ENCODE peak calls at places on chromosomes 3 and 15, in six cellular contexts. One of them, this sample, is unnamed.

GRCh38 chr15:101303408-101303807 is 8.4 kb upstream of the SNRPA1 start:
- DNase-seq in HCEC 1CT: no peak
- DNase-seq in choroid plexus epithelial cell: no peak
- DNase-seq in AML-193: no peak
- DNase-seq in H54: no peak
- DNase-seq in activated T-cell treated with anti-CD3 and anti-CD28 coated beads, Interleukin-2, amount 50 U/mL, for 72 hours: no peak
- DNase-seq in this sample: no peak

GRCh38 chr3:117473981-117474563 is 764.5 kb downstream of the TUSC7 start:
- DNase-seq in HCEC 1CT: no peak
- DNase-seq in choroid plexus epithelial cell: no peak
- DNase-seq in AML-193: no peak
- DNase-seq in H54: no peak
- DNase-seq in activated T-cell treated with anti-CD3 and anti-CD28 coated beads, Interleukin-2, amount 50 U/mL, for 72 hours: no peak
- DNase-seq in this sample: no peak

GRCh38 chr3:168155207-168155785 is 59.6 kb upstream of the GOLIM4 start:
- DNase-seq in HCEC 1CT: no peak
- DNase-seq in choroid plexus epithelial cell: no peak
- DNase-seq in AML-193: no peak
- DNase-seq in H54: no peak
- DNase-seq in activated T-cell treated with anti-CD3 and anti-CD28 coated beads, Interleukin-2, amount 50 U/mL, for 72 hours: no peak
- DNase-seq in this sample: no peak

GRCh38 chr3:24156466-24156865 is 211.4 kb downstream of the NR1D2 start:
- DNase-seq in HCEC 1CT: peak
- DNase-seq in choroid plexus epithelial cell: peak
- DNase-seq in AML-193: no peak
- DNase-seq in H54: peak
- DNase-seq in activated T-cell treated with anti-CD3 and anti-CD28 coated beads, Interleukin-2, amount 50 U/mL, for 72 hours: no peak
- DNase-seq in this sample: no peak

GRCh38 chr15:98873441-98874218 is 134.0 kb downstream of the PGPEP1L start:
- DNase-seq in HCEC 1CT: peak
- DNase-seq in choroid plexus epithelial cell: peak
- DNase-seq in AML-193: peak
- DNase-seq in H54: peak
- DNase-seq in activated T-cell treated with anti-CD3 and anti-CD28 coated beads, Interleukin-2, amount 50 U/mL, for 72 hours: no peak
- DNase-seq in this sample: peak

GRCh38 chr15:39581501-39582285 is 814 bp downstream of the THBS1 start:
- DNase-seq in HCEC 1CT: peak
- DNase-seq in choroid plexus epithelial cell: peak
- DNase-seq in AML-193: no peak
- DNase-seq in H54: peak
- DNase-seq in activated T-cell treated with anti-CD3 and anti-CD28 coated beads, Interleukin-2, amount 50 U/mL, for 72 hours: peak
- DNase-seq in this sample: no peak

GRCh38 chr3:81958967-81959625 is 197.7 kb upstream of the GBE1 start:
- DNase-seq in HCEC 1CT: peak
- DNase-seq in choroid plexus epithelial cell: peak
- DNase-seq in AML-193: peak
- DNase-seq in H54: no peak
- DNase-seq in activated T-cell treated with anti-CD3 and anti-CD28 coated beads, Interleukin-2, amount 50 U/mL, for 72 hours: no peak
- DNase-seq in this sample: no peak

GRCh38 chr3:159260049-159260662 is 458.3 kb downstream of the MFSD1 start:
- DNase-seq in HCEC 1CT: peak
- DNase-seq in choroid plexus epithelial cell: peak
- DNase-seq in AML-193: peak
- DNase-seq in H54: no peak
- DNase-seq in activated T-cell treated with anti-CD3 and anti-CD28 coated beads, Interleukin-2, amount 50 U/mL, for 72 hours: peak
- DNase-seq in this sample: peak

GRCh38 chr15:80562033-80562432 is 133.1 kb upstream of the ABHD17C start:
- DNase-seq in HCEC 1CT: no peak
- DNase-seq in choroid plexus epithelial cell: peak
- DNase-seq in AML-193: no peak
- DNase-seq in H54: no peak
- DNase-seq in activated T-cell treated with anti-CD3 and anti-CD28 coated beads, Interleukin-2, amount 50 U/mL, for 72 hours: no peak
- DNase-seq in this sample: no peak

GRCh38 chr3:173096140-173096539 is 44.9 kb downstream of the SPATA16 start:
- DNase-seq in HCEC 1CT: no peak
- DNase-seq in choroid plexus epithelial cell: no peak
- DNase-seq in AML-193: no peak
- DNase-seq in H54: no peak
- DNase-seq in activated T-cell treated with anti-CD3 and anti-CD28 coated beads, Interleukin-2, amount 50 U/mL, for 72 hours: no peak
- DNase-seq in this sample: no peak

GRCh38 chr3:130839815-130840214 is 54.1 kb upstream of the ATP2C1 start:
- DNase-seq in HCEC 1CT: no peak
- DNase-seq in choroid plexus epithelial cell: no peak
- DNase-seq in AML-193: no peak
- DNase-seq in H54: no peak
- DNase-seq in activated T-cell treated with anti-CD3 and anti-CD28 coated beads, Interleukin-2, amount 50 U/mL, for 72 hours: no peak
- DNase-seq in this sample: no peak

GRCh38 chr15:59160880-59161593 is 45.6 kb upstream of the LDHAL6B start:
- DNase-seq in HCEC 1CT: no peak
- DNase-seq in choroid plexus epithelial cell: peak
- DNase-seq in AML-193: no peak
- DNase-seq in H54: no peak
- DNase-seq in activated T-cell treated with anti-CD3 and anti-CD28 coated beads, Interleukin-2, amount 50 U/mL, for 72 hours: peak
- DNase-seq in this sample: peak

GRCh38 chr3:51099794-51100542 is 285.1 kb upstream of the MANF start:
- DNase-seq in HCEC 1CT: peak
- DNase-seq in choroid plexus epithelial cell: peak
- DNase-seq in AML-193: peak
- DNase-seq in H54: peak
- DNase-seq in activated T-cell treated with anti-CD3 and anti-CD28 coated beads, Interleukin-2, amount 50 U/mL, for 72 hours: peak
- DNase-seq in this sample: peak

GRCh38 chr3:136516095-136516494 is 236.1 kb downstream of the STAG1 start:
- DNase-seq in HCEC 1CT: no peak
- DNase-seq in choroid plexus epithelial cell: no peak
- DNase-seq in AML-193: no peak
- DNase-seq in H54: no peak
- DNase-seq in activated T-cell treated with anti-CD3 and anti-CD28 coated beads, Interleukin-2, amount 50 U/mL, for 72 hours: no peak
- DNase-seq in this sample: no peak

GRCh38 chr3:128799650-128800049 is 73.7 kb downstream of the RAB7A start:
- DNase-seq in HCEC 1CT: no peak
- DNase-seq in choroid plexus epithelial cell: no peak
- DNase-seq in AML-193: no peak
- DNase-seq in H54: no peak
- DNase-seq in activated T-cell treated with anti-CD3 and anti-CD28 coated beads, Interleukin-2, amount 50 U/mL, for 72 hours: no peak
- DNase-seq in this sample: no peak

GRCh38 chr3:97821413-97821809 is 400 bp upstream of the CRYBG3 start:
- DNase-seq in HCEC 1CT: no peak
- DNase-seq in choroid plexus epithelial cell: peak
- DNase-seq in AML-193: no peak
- DNase-seq in H54: no peak
- DNase-seq in activated T-cell treated with anti-CD3 and anti-CD28 coated beads, Interleukin-2, amount 50 U/mL, for 72 hours: peak
- DNase-seq in this sample: peak

GRCh38 chr3:42493798-42494151 is 8.7 kb upstream of the VIPR1 start:
- DNase-seq in HCEC 1CT: no peak
- DNase-seq in choroid plexus epithelial cell: no peak
- DNase-seq in AML-193: no peak
- DNase-seq in H54: no peak
- DNase-seq in activated T-cell treated with anti-CD3 and anti-CD28 coated beads, Interleukin-2, amount 50 U/mL, for 72 hours: no peak
- DNase-seq in this sample: no peak

GRCh38 chr3:157669403-157669802 is 166.2 kb upstream of the VEPH1 start:
- DNase-seq in HCEC 1CT: peak
- DNase-seq in choroid plexus epithelial cell: no peak
- DNase-seq in AML-193: no peak
- DNase-seq in H54: no peak
- DNase-seq in activated T-cell treated with anti-CD3 and anti-CD28 coated beads, Interleukin-2, amount 50 U/mL, for 72 hours: no peak
- DNase-seq in this sample: no peak

GRCh38 chr3:65080432-65080831 is 392.6 kb upstream of the ADAMTS9 start:
- DNase-seq in HCEC 1CT: no peak
- DNase-seq in choroid plexus epithelial cell: no peak
- DNase-seq in AML-193: no peak
- DNase-seq in H54: no peak
- DNase-seq in activated T-cell treated with anti-CD3 and anti-CD28 coated beads, Interleukin-2, amount 50 U/mL, for 72 hours: no peak
- DNase-seq in this sample: no peak

GRCh38 chr3:131217296-131217741 is 164.3 kb upstream of the NUDT16 start:
- DNase-seq in HCEC 1CT: no peak
- DNase-seq in choroid plexus epithelial cell: peak
- DNase-seq in AML-193: no peak
- DNase-seq in H54: no peak
- DNase-seq in activated T-cell treated with anti-CD3 and anti-CD28 coated beads, Interleukin-2, amount 50 U/mL, for 72 hours: no peak
- DNase-seq in this sample: no peak

GRCh38 chr3:186200746-186201145 is 91.9 kb upstream of the ETV5 start:
- DNase-seq in HCEC 1CT: no peak
- DNase-seq in choroid plexus epithelial cell: no peak
- DNase-seq in AML-193: no peak
- DNase-seq in H54: no peak
- DNase-seq in activated T-cell treated with anti-CD3 and anti-CD28 coated beads, Interleukin-2, amount 50 U/mL, for 72 hours: no peak
- DNase-seq in this sample: no peak

GRCh38 chr15:73596214-73596613 is 37.0 kb downstream of the NPTN start:
- DNase-seq in HCEC 1CT: no peak
- DNase-seq in choroid plexus epithelial cell: no peak
- DNase-seq in AML-193: no peak
- DNase-seq in H54: no peak
- DNase-seq in activated T-cell treated with anti-CD3 and anti-CD28 coated beads, Interleukin-2, amount 50 U/mL, for 72 hours: no peak
- DNase-seq in this sample: no peak

GRCh38 chr15:37764733-37765191 is 169.7 kb upstream of the TMCO5A start:
- DNase-seq in HCEC 1CT: peak
- DNase-seq in choroid plexus epithelial cell: peak
- DNase-seq in AML-193: peak
- DNase-seq in H54: peak
- DNase-seq in activated T-cell treated with anti-CD3 and anti-CD28 coated beads, Interleukin-2, amount 50 U/mL, for 72 hours: peak
- DNase-seq in this sample: peak

GRCh38 chr3:194384569-194385001 is 14.5 kb downstream of the GP5 start:
- DNase-seq in HCEC 1CT: no peak
- DNase-seq in choroid plexus epithelial cell: no peak
- DNase-seq in AML-193: no peak
- DNase-seq in H54: no peak
- DNase-seq in activated T-cell treated with anti-CD3 and anti-CD28 coated beads, Interleukin-2, amount 50 U/mL, for 72 hours: no peak
- DNase-seq in this sample: no peak

GRCh38 chr3:95615592-95616310 is 1198.6 kb upstream of the EPHA6 start:
- DNase-seq in HCEC 1CT: peak
- DNase-seq in choroid plexus epithelial cell: no peak
- DNase-seq in AML-193: no peak
- DNase-seq in H54: no peak
- DNase-seq in activated T-cell treated with anti-CD3 and anti-CD28 coated beads, Interleukin-2, amount 50 U/mL, for 72 hours: no peak
- DNase-seq in this sample: no peak

GRCh38 chr15:68526269-68526668 is 52.5 kb upstream of the CORO2B start:
- DNase-seq in HCEC 1CT: peak
- DNase-seq in choroid plexus epithelial cell: peak
- DNase-seq in AML-193: no peak
- DNase-seq in H54: no peak
- DNase-seq in activated T-cell treated with anti-CD3 and anti-CD28 coated beads, Interleukin-2, amount 50 U/mL, for 72 hours: no peak
- DNase-seq in this sample: no peak

GRCh38 chr3:97971679-97972567 is at the start of gene RIOX2:
- DNase-seq in HCEC 1CT: peak
- DNase-seq in choroid plexus epithelial cell: peak
- DNase-seq in AML-193: no peak
- DNase-seq in H54: peak
- DNase-seq in activated T-cell treated with anti-CD3 and anti-CD28 coated beads, Interleukin-2, amount 50 U/mL, for 72 hours: peak
- DNase-seq in this sample: peak

GRCh38 chr15:81825136-81825535 is 220.7 kb downstream of the MEX3B start:
- DNase-seq in HCEC 1CT: no peak
- DNase-seq in choroid plexus epithelial cell: no peak
- DNase-seq in AML-193: no peak
- DNase-seq in H54: no peak
- DNase-seq in activated T-cell treated with anti-CD3 and anti-CD28 coated beads, Interleukin-2, amount 50 U/mL, for 72 hours: no peak
- DNase-seq in this sample: no peak

GRCh38 chr3:184786271-184787010 is 25.5 kb upstream of the VPS8 start:
- DNase-seq in HCEC 1CT: peak
- DNase-seq in choroid plexus epithelial cell: peak
- DNase-seq in AML-193: peak
- DNase-seq in H54: peak
- DNase-seq in activated T-cell treated with anti-CD3 and anti-CD28 coated beads, Interleukin-2, amount 50 U/mL, for 72 hours: no peak
- DNase-seq in this sample: peak

GRCh38 chr3:34206996-34207395 is 408.6 kb downstream of the PDCD6IP start:
- DNase-seq in HCEC 1CT: no peak
- DNase-seq in choroid plexus epithelial cell: peak
- DNase-seq in AML-193: no peak
- DNase-seq in H54: no peak
- DNase-seq in activated T-cell treated with anti-CD3 and anti-CD28 coated beads, Interleukin-2, amount 50 U/mL, for 72 hours: no peak
- DNase-seq in this sample: no peak

GRCh38 chr3:126100216-126100615 is 16.3 kb upstream of the SLC41A3 start:
- DNase-seq in HCEC 1CT: no peak
- DNase-seq in choroid plexus epithelial cell: no peak
- DNase-seq in AML-193: no peak
- DNase-seq in H54: no peak
- DNase-seq in activated T-cell treated with anti-CD3 and anti-CD28 coated beads, Interleukin-2, amount 50 U/mL, for 72 hours: no peak
- DNase-seq in this sample: no peak

GRCh38 chr3:46271910-46272309 is 29.6 kb downstream of the CCR3 start:
- DNase-seq in HCEC 1CT: peak
- DNase-seq in choroid plexus epithelial cell: no peak
- DNase-seq in AML-193: no peak
- DNase-seq in H54: no peak
- DNase-seq in activated T-cell treated with anti-CD3 and anti-CD28 coated beads, Interleukin-2, amount 50 U/mL, for 72 hours: no peak
- DNase-seq in this sample: no peak

GRCh38 chr3:4866841-4867240 is 112.4 kb upstream of the BHLHE40 start:
- DNase-seq in HCEC 1CT: peak
- DNase-seq in choroid plexus epithelial cell: peak
- DNase-seq in AML-193: no peak
- DNase-seq in H54: no peak
- DNase-seq in activated T-cell treated with anti-CD3 and anti-CD28 coated beads, Interleukin-2, amount 50 U/mL, for 72 hours: no peak
- DNase-seq in this sample: peak

GRCh38 chr15:66423149-66423548 is 36.4 kb downstream of the MAP2K1 start:
- DNase-seq in HCEC 1CT: no peak
- DNase-seq in choroid plexus epithelial cell: no peak
- DNase-seq in AML-193: no peak
- DNase-seq in H54: no peak
- DNase-seq in activated T-cell treated with anti-CD3 and anti-CD28 coated beads, Interleukin-2, amount 50 U/mL, for 72 hours: no peak
- DNase-seq in this sample: no peak

GRCh38 chr15:51724673-51725072 is 12.8 kb downstream of the LYSMD2 start:
- DNase-seq in HCEC 1CT: no peak
- DNase-seq in choroid plexus epithelial cell: no peak
- DNase-seq in AML-193: no peak
- DNase-seq in H54: no peak
- DNase-seq in activated T-cell treated with anti-CD3 and anti-CD28 coated beads, Interleukin-2, amount 50 U/mL, for 72 hours: no peak
- DNase-seq in this sample: no peak

GRCh38 chr3:150727653-150728502 is 24.2 kb upstream of the ERICH6 start:
- DNase-seq in HCEC 1CT: no peak
- DNase-seq in choroid plexus epithelial cell: no peak
- DNase-seq in AML-193: no peak
- DNase-seq in H54: no peak
- DNase-seq in activated T-cell treated with anti-CD3 and anti-CD28 coated beads, Interleukin-2, amount 50 U/mL, for 72 hours: no peak
- DNase-seq in this sample: no peak

GRCh38 chr3:8319935-8320634 is 181.5 kb upstream of the LMCD1 start:
- DNase-seq in HCEC 1CT: peak
- DNase-seq in choroid plexus epithelial cell: peak
- DNase-seq in AML-193: no peak
- DNase-seq in H54: peak
- DNase-seq in activated T-cell treated with anti-CD3 and anti-CD28 coated beads, Interleukin-2, amount 50 U/mL, for 72 hours: peak
- DNase-seq in this sample: peak

GRCh38 chr3:39434574-39434973 is 28.1 kb downstream of the RPSA start:
- DNase-seq in HCEC 1CT: peak
- DNase-seq in choroid plexus epithelial cell: no peak
- DNase-seq in AML-193: no peak
- DNase-seq in H54: peak
- DNase-seq in activated T-cell treated with anti-CD3 and anti-CD28 coated beads, Interleukin-2, amount 50 U/mL, for 72 hours: no peak
- DNase-seq in this sample: peak